ENCODE peak calls at places on chromosome X, in seven cellular contexts. X is gastrocnemius medialis; Y is heart left ventricle; T is CD4-positive, CD25-positive, alpha-beta regulatory T cell; N is WERI-Rb-1; E is OCI-LY7; P is tibial artery. L is an unnamed sample.
A peak's percentile ranks its signal among the peaks of the same experiment; 100 is the strongest.

GRCh38 chrX:23797371-23798128 is 14.6 kb downstream of the SAT1 start:
- DNase-seq in X (no peak), Y (no peak), T (no peak), N (no peak), E (no peak), P (no peak), L (peak; percentile 44)

GRCh38 chrX:41588271-41588670 is 100.5 kb upstream of the GPR34 start:
- DNase-seq in X (no peak), Y (no peak), T (no peak), N (no peak), E (no peak), P (no peak), L (no peak)

GRCh38 chrX:139924069-139924695 is 8.7 kb downstream of the ATP11C start:
- DNase-seq in X (no peak), Y (no peak), T (no peak), N (no peak), E (no peak), P (no peak), L (no peak)

GRCh38 chrX:9341305-9342201 is 123.3 kb upstream of the TBL1X start:
- DNase-seq in X (peak; percentile 65), Y (peak; percentile 74), T (peak; percentile 29), N (peak; percentile 24), E (peak; percentile 77), P (no peak), L (peak; percentile 75)

GRCh38 chrX:47232197-47232802 is 509 bp upstream of the USP11 start:
- DNase-seq in X (no peak), Y (no peak), T (no peak), N (no peak), E (peak; percentile 6), P (no peak), L (no peak)

GRCh38 chrX:151870603-151871002 is 42.1 kb upstream of the MAGEA4 start:
- DNase-seq in X (no peak), Y (no peak), T (no peak), N (no peak), E (no peak), P (no peak), L (peak; percentile 10)

GRCh38 chrX:140440891-140441290 is 64.0 kb downstream of the SOX3 start:
- DNase-seq in X (no peak), Y (no peak), T (no peak), N (no peak), E (no peak), P (no peak), L (no peak)

GRCh38 chrX:122517781-122518180 is 666.3 kb upstream of the GRIA3 start:
- DNase-seq in X (no peak), Y (no peak), T (no peak), N (no peak), E (no peak), P (no peak), L (peak; percentile 5)

GRCh38 chrX:42248226-42248625 is 324.9 kb upstream of the CASK start:
- DNase-seq in X (no peak), Y (no peak), T (no peak), N (no peak), E (no peak), P (no peak), L (no peak)

GRCh38 chrX:150365051-150365952 is 2.2 kb downstream of the MAMLD1 start:
- DNase-seq in X (peak; percentile 65), Y (peak; percentile 81), T (no peak), N (peak; percentile 81), E (no peak), P (no peak), L (peak; percentile 76)

GRCh38 chrX:151701071-151701470 is 5.8 kb downstream of the PRRG3 start:
- DNase-seq in X (no peak), Y (no peak), T (no peak), N (no peak), E (no peak), P (no peak), L (no peak)

GRCh38 chrX:46791927-46792825 is 33.3 kb upstream of the SLC9A7 start:
- DNase-seq in X (no peak), Y (no peak), T (no peak), N (no peak), E (no peak), P (no peak), L (peak; percentile 66)

GRCh38 chrX:40010550-40011364 is 87.0 kb downstream of the BCOR start:
- DNase-seq in X (no peak), Y (no peak), T (no peak), N (peak; percentile 22), E (no peak), P (no peak), L (no peak)
- H3K9me3 ChIP-seq in X (no peaks in the 10 kb centered on the region), Y (no peaks in the 10 kb centered on the region), T (no peaks in the 10 kb centered on the region), N (peaks cover 12% of the 10 kb centered on the region), E (no peaks in the 10 kb centered on the region), P (no peaks in the 10 kb centered on the region), L (no peaks in the 10 kb centered on the region)

DNA sequence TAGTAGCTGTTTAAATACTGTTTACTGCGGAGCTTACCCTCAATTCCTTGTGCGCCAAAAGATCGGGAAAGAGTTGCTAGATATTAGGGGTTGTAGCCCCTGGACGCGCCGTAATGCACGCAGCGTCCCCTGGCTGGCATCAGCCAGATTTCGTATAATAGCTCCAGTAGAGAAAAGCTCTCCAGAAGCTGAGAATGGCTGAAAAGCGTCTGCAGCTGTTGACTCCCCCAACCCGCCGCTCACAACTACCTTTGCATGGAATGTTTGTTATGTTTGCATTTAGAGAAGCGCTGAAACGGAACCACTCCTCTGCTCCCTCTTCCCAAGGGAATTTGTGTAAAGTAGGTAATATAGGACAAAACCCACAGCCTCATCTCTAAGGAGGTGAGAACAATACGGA is 3.7 kb downstream of the DOCK11 start:
- DNase-seq in X (no peak), Y (no peak), T (no peak), N (no peak), E (no peak), P (no peak), L (no peak)
- H3K4me3 ChIP-seq in X (no peak overlapping the region), Y (no peak overlapping the region), T (peak overlapping the region; percentile 92), N (no peak overlapping the region), E (no peak overlapping the region), P (no peak overlapping the region), L (no peak overlapping the region)

DNA sequence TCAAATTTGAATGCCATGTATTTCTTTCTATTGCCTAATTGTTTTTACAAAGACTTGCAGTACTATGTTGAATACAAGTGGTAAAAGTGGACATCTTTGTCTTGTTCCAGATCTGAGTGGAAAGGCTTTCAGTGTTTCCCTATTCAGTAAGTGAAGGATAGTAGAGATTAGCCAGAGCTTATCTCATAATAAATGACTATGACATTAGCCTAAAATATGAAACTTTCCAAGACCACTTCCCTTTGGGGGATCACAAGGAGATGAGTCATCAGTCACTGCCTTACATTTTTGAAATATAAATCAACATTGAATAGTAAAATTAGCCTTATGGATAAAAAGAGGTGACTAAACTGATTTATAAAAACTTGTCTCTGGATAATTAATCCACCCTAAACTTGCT is 554.1 kb upstream of the MAGEB2 start:
- DNase-seq in X (no peak), Y (no peak), T (no peak), N (no peak), E (no peak), P (no peak), L (peak; percentile 23)
- H3K27ac ChIP-seq in X (no peak overlapping the region), Y (no peak overlapping the region), T (no peak overlapping the region), N (no peak overlapping the region), E (no peak overlapping the region), P (peak overlapping the region; percentile 37), L (peak overlapping the region; percentile 97)

GRCh38 chrX:115913575-115913974 is 257.0 kb upstream of the AGTR2 start:
- DNase-seq in X (no peak), Y (no peak), T (no peak), N (no peak), E (no peak), P (no peak), L (no peak)

GRCh38 chrX:115909017-115909416 is 261.5 kb upstream of the AGTR2 start:
- DNase-seq in X (no peak), Y (no peak), T (no peak), N (no peak), E (no peak), P (no peak), L (no peak)

GRCh38 chrX:115911967-115912366 is 258.6 kb upstream of the AGTR2 start:
- DNase-seq in X (no peak), Y (no peak), T (no peak), N (no peak), E (no peak), P (no peak), L (no peak)

GRCh38 chrX:115906881-115907280 is 263.7 kb upstream of the AGTR2 start:
- DNase-seq in X (no peak), Y (no peak), T (no peak), N (no peak), E (no peak), P (no peak), L (no peak)

GRCh38 chrX:115912372-115912897 is 258.1 kb upstream of the AGTR2 start:
- DNase-seq in X (no peak), Y (no peak), T (no peak), N (peak; percentile 57), E (no peak), P (no peak), L (no peak)
- H3K9me3 ChIP-seq in X (no peaks in the 10 kb centered on the region), Y (no peaks in the 10 kb centered on the region), T (no peaks in the 10 kb centered on the region), N (no peaks in the 10 kb centered on the region), E (no peaks in the 10 kb centered on the region), P (no peaks in the 10 kb centered on the region), L (no peaks in the 10 kb centered on the region)